ENCODE peak calls at places on chromosome 13, in seven cellular contexts. H is gastrocnemius medialis; V is CD8-positive, alpha-beta memory T cell; G is aorta; A is stomach; U is CD8-positive, alpha-beta T cell; W is CD4-positive, CD25-positive, alpha-beta regulatory T cell. L is an unnamed sample. For H3K27me3 and H3K36me3, the result is how much of the 10 kb centered on the place peaks cover.

GRCh38 chr13:32426191-32426980 is 1.5 kb downstream of the N4BP2L1 start:
- DNase-seq in H (no peak), V (peak), G (no peak), A (no peak), U (peak), W (peak), L (no peak)

GRCh38 chr13:38902551-38902950 is 88.1 kb downstream of the STOML3 start:
- DNase-seq in H (no peak), V (no peak), G (no peak), A (no peak), U (no peak), W (no peak), L (no peak)

GRCh38 chr13:36728006-36728405 is 54.2 kb downstream of the SERTM1 start:
- DNase-seq in H (no peak), V (no peak), G (no peak), A (no peak), U (no peak), W (no peak), L (no peak)

GRCh38 chr13:45809810-45810394 is 41.7 kb downstream of the SIAH3 start:
- DNase-seq in H (no peak), V (no peak), G (no peak), A (no peak), U (no peak), W (no peak), L (no peak)

GRCh38 chr13:59094149-59094548 is 1069.6 kb downstream of the DIAPH3 start:
- DNase-seq in H (no peak), V (no peak), G (no peak), A (no peak), U (no peak), W (no peak), L (no peak)

GRCh38 chr13:41130356-41130755 is 2.2 kb downstream of the KBTBD6 start:
- DNase-seq in H (no peak), V (no peak), G (no peak), A (no peak), U (no peak), W (no peak), L (no peak)

GRCh38 chr13:30125422-30126073 is 181.8 kb downstream of the KATNAL1 start:
- DNase-seq in H (no peak), V (no peak), G (no peak), A (peak), U (no peak), W (no peak), L (no peak)

GRCh38 chr13:85377783-85378182 is 421.4 kb downstream of the SLITRK6 start:
- DNase-seq in H (no peak), V (no peak), G (no peak), A (no peak), U (no peak), W (no peak), L (no peak)

GRCh38 chr13:27969073-27969865 is at the start of gene CDX2:
- DNase-seq in H (no peak), V (no peak), G (no peak), A (peak), U (no peak), W (no peak), L (peak)

GRCh38 chr13:95191821-95192220 is 109.4 kb downstream of the ABCC4 start:
- DNase-seq in H (peak), V (peak), G (peak), A (peak), U (peak), W (peak), L (peak)

GRCh38 chr13:112469071-112469745 is 93.1 kb downstream of the SPACA7 start:
- DNase-seq in H (no peak), V (no peak), G (no peak), A (no peak), U (no peak), W (no peak), L (no peak)

GRCh38 chr13:112445411-112446271 is 69.5 kb downstream of the SPACA7 start:
- DNase-seq in H (no peak), V (no peak), G (no peak), A (peak), U (no peak), W (no peak), L (peak)

GRCh38 chr13:114008964-114009589 is 35.2 kb upstream of the C13orf46 start:
- DNase-seq in H (no peak), V (no peak), G (no peak), A (no peak), U (no peak), W (no peak), L (no peak)

GRCh38 chr13:21557995-21558394 is 46.0 kb downstream of the MICU2 start:
- DNase-seq in H (no peak), V (no peak), G (no peak), A (no peak), U (no peak), W (no peak), L (peak)

GRCh38 chr13:71378992-71379905 is 487.8 kb downstream of the DACH1 start:
- DNase-seq in H (no peak), V (no peak), G (no peak), A (no peak), U (no peak), W (no peak), L (no peak)
- H3K4me3 ChIP-seq in H (peak), V (no peak), G (no peak), A (peak), U (no peak), W (no peak), L (no peak)

GRCh38 chr13:79477968-79478367 is 3.0 kb upstream of the NDFIP2 start:
- DNase-seq in H (peak), V (no peak), G (no peak), A (no peak), U (no peak), W (no peak), L (peak)
- H3K27me3 ChIP-seq in H (under half), V (under half), G (under half), A (under half), U (under half), W (under half), L (under half)

GRCh38 chr13:19961484-19961883 is 3.0 kb downstream of the ZMYM2 start:
- DNase-seq in H (no peak), V (no peak), G (no peak), A (no peak), U (no peak), W (no peak), L (no peak)

GRCh38 chr13:19959831-19960672 is 1.5 kb downstream of the ZMYM2 start:
- DNase-seq in H (peak), V (peak), G (peak), A (peak), U (peak), W (peak), L (peak)

GRCh38 chr13:19960673-19961015 is 2.1 kb downstream of the ZMYM2 start:
- DNase-seq in H (no peak), V (no peak), G (no peak), A (no peak), U (no peak), W (no peak), L (no peak)

GRCh38 chr13:19961924-19962323 is 3.4 kb downstream of the ZMYM2 start:
- DNase-seq in H (no peak), V (no peak), G (no peak), A (no peak), U (no peak), W (no peak), L (no peak)

DNA sequence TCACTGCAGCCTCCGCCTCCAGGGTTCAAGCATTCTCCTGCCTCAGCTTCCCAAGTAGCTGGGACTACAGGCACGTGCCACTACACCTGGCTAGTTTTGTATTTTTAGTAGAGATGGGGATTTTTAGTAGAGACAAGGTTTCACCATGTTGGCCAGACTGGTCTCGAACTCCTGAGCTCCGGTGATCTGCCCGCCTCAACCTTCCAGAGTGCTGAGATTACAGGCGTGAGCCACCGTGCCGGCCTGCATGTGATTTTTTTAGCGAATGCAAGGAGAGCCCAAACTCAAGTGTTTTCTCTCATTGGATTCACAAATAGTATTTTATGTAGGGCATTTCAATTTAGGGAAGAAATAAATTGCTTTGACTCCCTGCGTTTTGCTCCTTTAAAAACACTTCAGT is 4.4 kb downstream of the ZMYM2 start:
- DNase-seq in H (no peak), V (no peak), G (no peak), A (no peak), U (no peak), W (no peak), L (no peak)
- H3K36me3 ChIP-seq in H (under half), V (under half), G (under half), A (under half), U (under half), W (under half), L (under half)

DNA sequence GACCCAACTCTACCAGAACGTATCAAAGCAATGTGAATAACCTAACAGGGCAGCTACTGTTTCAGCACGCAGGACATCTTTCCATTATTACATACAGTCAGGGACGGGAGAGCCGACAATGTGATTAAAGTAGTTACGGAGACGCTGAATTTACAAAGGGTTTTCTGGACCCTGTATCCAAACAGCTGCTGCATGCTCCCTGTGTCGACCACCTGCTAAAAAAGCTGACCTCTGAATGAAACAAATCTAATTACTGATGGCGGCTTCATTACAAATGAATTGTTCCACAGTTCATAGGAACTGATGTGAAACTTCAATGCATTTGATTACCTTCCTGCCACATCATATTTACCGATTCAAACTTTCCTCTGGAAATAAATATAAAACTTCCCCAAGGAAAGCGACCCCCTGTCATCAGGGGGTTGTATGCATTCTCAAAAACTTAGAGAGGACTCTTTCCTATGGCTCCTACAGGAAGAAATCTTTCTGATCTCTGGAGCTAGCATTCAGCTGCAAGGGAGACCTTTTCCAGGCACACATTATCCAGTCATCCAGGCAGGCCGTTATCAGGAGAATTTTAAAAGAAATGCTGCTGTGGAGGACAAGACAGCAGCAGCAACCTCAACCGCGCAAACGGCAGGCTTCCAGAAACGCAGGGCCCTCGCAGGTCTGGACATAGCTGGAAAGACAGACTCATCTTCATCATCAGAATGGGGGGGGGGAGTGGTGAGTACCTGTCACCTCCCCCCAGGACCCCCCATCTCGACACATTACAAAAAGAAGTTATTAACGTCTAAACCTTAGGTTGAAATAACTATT is 3.1 kb downstream of the EFNB2 start:
- DNase-seq in H (no peak), V (no peak), G (peak), A (no peak), U (no peak), W (no peak), L (no peak)
- H3K4me3 ChIP-seq in H (peak), V (no peak), G (peak), A (peak), U (no peak), W (no peak), L (peak)

GRCh38 chr13:23348270-23349126 is 85.0 kb downstream of the SACS start:
- DNase-seq in H (no peak), V (no peak), G (no peak), A (no peak), U (no peak), W (no peak), L (peak)

GRCh38 chr13:23352161-23352560 is 81.3 kb downstream of the SACS start:
- DNase-seq in H (no peak), V (no peak), G (no peak), A (no peak), U (no peak), W (no peak), L (no peak)

GRCh38 chr13:23347601-23348000 is 85.9 kb downstream of the SACS start:
- DNase-seq in H (peak), V (no peak), G (no peak), A (no peak), U (no peak), W (no peak), L (no peak)

GRCh38 chr13:23349127-23349897 is 84.2 kb downstream of the SACS start:
- DNase-seq in H (no peak), V (no peak), G (no peak), A (no peak), U (no peak), W (no peak), L (no peak)

GRCh38 chr13:23350009-23350408 is 83.5 kb downstream of the SACS start:
- DNase-seq in H (no peak), V (no peak), G (no peak), A (no peak), U (no peak), W (no peak), L (no peak)
- H3K27me3 ChIP-seq in H (under half), V (under half), G (under half), A (under half), U (under half), W (under half), L (under half)

L was measured in H7.